ENCODE peak calls at places on chromosomes 13 and 19, in nine cellular contexts. P is SJSA1; O is stimulated activated CD4-positive, alpha-beta T cell treated with anti-CD3 and anti-CD28 coated beads, TNF-alpha, amount 100 ng/mL, for 4 hours; R is T-helper 9 cell; K is stromal cell of bone marrow; W is pancreas; L is A172; T is activated naive CD8-positive, alpha-beta T cell treated with anti-CD3 and anti-CD28 coated beads, Interleukin-2, amount 50 U/mL, for 16 hours; U is pons. F is an unnamed sample.
A peak's percentile ranks its signal among the peaks of the same experiment; 100 is the strongest.

GRCh38 chr13:26185720-26186119 is 36.4 kb downstream of the RNF6 start:
- DNase-seq in W (no peak), P (no peak), O (no peak), L (no peak), R (no peak), K (no peak), T (no peak), U (peak; percentile 60), F (no peak)

GRCh38 chr13:25922373-25922772 is 129.4 kb downstream of the SHISA2 start:
- DNase-seq in T (no peak), K (no peak), U (no peak), W (no peak), R (no peak), O (no peak), L (no peak), P (peak; percentile 65), F (no peak)

GRCh38 chr19:6767081-6767356 is 216 bp downstream of the SH2D3A start:
- DNase-seq in U (no peak), O (no peak), P (no peak), T (no peak), K (no peak), W (no peak), R (no peak), L (no peak), F (no peak)

GRCh38 chr13:109651854-109652253 is 134.5 kb downstream of the IRS2 start:
- DNase-seq in W (no peak), O (no peak), K (no peak), P (peak; percentile 61), R (no peak), L (no peak), U (no peak), T (no peak), F (no peak)

GRCh38 chr19:19528721-19529490 is at the start of gene YJEFN3:
- DNase-seq in O (no peak), T (no peak), K (no peak), U (no peak), R (no peak), L (no peak), W (no peak), P (no peak), F (no peak)

GRCh38 chr19:49624967-49625910 is 14.7 kb downstream of the RRAS start:
- DNase-seq in U (no peak), K (no peak), P (no peak), T (no peak), L (no peak), R (no peak), W (no peak), O (no peak), F (no peak)

GRCh38 chr19:3670796-3671679 is 29.2 kb downstream of the PIP5K1C start:
- DNase-seq in L (peak; percentile 43), P (peak; percentile 82), T (no peak), R (no peak), K (peak; percentile 78), W (no peak), U (no peak), O (no peak), F (no peak)

GRCh38 chr13:80649274-80649673 is 308.3 kb upstream of the SPRY2 start:
- DNase-seq in W (no peak), K (no peak), O (no peak), L (no peak), P (no peak), R (no peak), T (no peak), U (no peak), F (no peak)

GRCh38 chr13:32883501-32883900 is 132.7 kb upstream of the KL start:
- DNase-seq in U (no peak), O (no peak), K (no peak), R (no peak), L (peak; percentile 31), T (no peak), W (no peak), P (no peak), F (peak; percentile 19)

GRCh38 chr13:20465218-20465879 is 60.3 kb downstream of the CRYL1 start:
- DNase-seq in L (no peak), U (peak; percentile 61), W (no peak), P (no peak), R (no peak), O (no peak), K (no peak), T (no peak), F (peak; percentile 41)

GRCh38 chr19:5225486-5226345 is 114.9 kb downstream of the PTPRS start:
- DNase-seq in K (no peak), W (peak; percentile 66), U (no peak), L (no peak), O (no peak), P (no peak), T (no peak), R (no peak), F (no peak)

GRCh38 chr19:10402441-10403038 is 802 bp downstream of the CDC37 start:
- DNase-seq in O (no peak), L (no peak), P (peak; percentile 74), W (no peak), R (no peak), U (no peak), K (no peak), T (no peak), F (no peak)

GRCh38 chr19:4633140-4633967 is 6.0 kb upstream of the TNFAIP8L1 start:
- DNase-seq in R (peak; percentile 28), U (peak; percentile 82), T (no peak), P (peak; percentile 71), L (peak; percentile 97), K (peak; percentile 33), O (no peak), W (peak; percentile 62), F (peak; percentile 75)

GRCh38 chr13:34869737-34870136 is 72.3 kb upstream of the NBEA start:
- DNase-seq in P (no peak), R (no peak), L (no peak), K (no peak), U (no peak), O (no peak), W (no peak), T (no peak), F (no peak)

GRCh38 chr13:99756281-99756680 is 215.3 kb downstream of the ZIC5 start:
- DNase-seq in R (no peak), K (no peak), U (no peak), L (no peak), W (no peak), O (no peak), T (no peak), P (no peak), F (no peak)

F was measured in H4.